ENCODE peak calls at places on chromosomes 13 and 19, in four cellular contexts. G is small intestine, O is HFF-Myc, S is NCI-H2029 treated with DMSO at 0.1 percent for 48 hours. I is an unnamed sample.

GRCh38 chr13:97119899-97120745 is 102.0 kb upstream of the MBNL2 start:
- DNase-seq in O (no peak), S (no peak), G (no peak), I (no peak)

GRCh38 chr13:20350380-20350763 is 118.3 kb upstream of the GJB6 start:
- DNase-seq in O (no peak), S (no peak), G (no peak), I (no peak)

GRCh38 chr13:94188173-94188869 is 291.2 kb downstream of the DCT start:
- DNase-seq in G (no peak), S (no peak), O (no peak), I (no peak)

GRCh38 chr19:45785097-45785496 is 2.8 kb upstream of the DMPK start:
- DNase-seq in G (no peak), O (no peak), S (no peak), I (no peak)

GRCh38 chr19:46069841-46070341 is 29.1 kb upstream of the IGFL4 start:
- DNase-seq in S (no peak), G (peak), O (peak), I (peak)

GRCh38 chr19:8494158-8494557 is 8.3 kb downstream of the PRAM1 start:
- DNase-seq in G (no peak), O (no peak), S (no peak), I (no peak)

GRCh38 chr19:35154535-35155406 is at the start of gene FXYD5:
- DNase-seq in S (no peak), G (peak), O (no peak), I (peak)

GRCh38 chr19:13505761-13506549 is at the start of gene CACNA1A:
- DNase-seq in S (no peak), G (no peak), O (no peak), I (no peak)

GRCh38 chr19:8373867-8374813 is 10.2 kb downstream of the ANGPTL4 start:
- DNase-seq in S (no peak), O (no peak), G (peak), I (no peak)

GRCh38 chr19:2852598-2852997 is 11.3 kb downstream of the ZNF555 start:
- DNase-seq in O (no peak), G (no peak), S (no peak), I (no peak)